ENCODE peak calls at places on chromosomes 7 and 10, in eight cellular contexts. One of them, this sample, is unnamed.

GRCh38 chr10:52769966-52770365 is 2.6 kb downstream of the MBL2 start:
- DNase-seq in glutamatergic neuron: no peak
- DNase-seq in esophagus squamous epithelium: no peak
- DNase-seq in H1: no peak
- DNase-seq in neural crest cell: no peak
- DNase-seq in spleen: no peak
- DNase-seq in psoas muscle: no peak
- DNase-seq in Peyer's patch: no peak
- DNase-seq in this sample: no peak

GRCh38 chr7:131409129-131409766 is 81.6 kb downstream of the MKLN1 start:
- DNase-seq in Peyer's patch: no peak
- DNase-seq in esophagus squamous epithelium: no peak
- DNase-seq in glutamatergic neuron: no peak
- DNase-seq in H1: no peak
- DNase-seq in neural crest cell: no peak
- DNase-seq in spleen: no peak
- DNase-seq in psoas muscle: no peak
- DNase-seq in this sample: no peak

GRCh38 chr10:90125406-90125805 is 424.0 kb downstream of the KIF20B start:
- DNase-seq in Peyer's patch: no peak
- DNase-seq in spleen: no peak
- DNase-seq in esophagus squamous epithelium: no peak
- DNase-seq in H1: no peak
- DNase-seq in neural crest cell: no peak
- DNase-seq in psoas muscle: no peak
- DNase-seq in glutamatergic neuron: no peak
- DNase-seq in this sample: no peak

GRCh38 chr10:78769526-78769925 is 299.2 kb upstream of the ZMIZ1 start:
- DNase-seq in neural crest cell: no peak
- DNase-seq in psoas muscle: no peak
- DNase-seq in glutamatergic neuron: no peak
- DNase-seq in spleen: peak
- DNase-seq in H1: no peak
- DNase-seq in Peyer's patch: no peak
- DNase-seq in esophagus squamous epithelium: no peak
- DNase-seq in this sample: no peak

GRCh38 chr10:104279550-104280259 is 10.7 kb downstream of the GSTO2 start:
- DNase-seq in neural crest cell: no peak
- DNase-seq in H1: no peak
- DNase-seq in Peyer's patch: no peak
- DNase-seq in glutamatergic neuron: no peak
- DNase-seq in psoas muscle: no peak
- DNase-seq in esophagus squamous epithelium: no peak
- DNase-seq in spleen: no peak
- DNase-seq in this sample: no peak

GRCh38 chr7:115004121-115004520 is 82.2 kb downstream of the MDFIC start:
- DNase-seq in neural crest cell: no peak
- DNase-seq in psoas muscle: no peak
- DNase-seq in H1: no peak
- DNase-seq in glutamatergic neuron: no peak
- DNase-seq in spleen: no peak
- DNase-seq in esophagus squamous epithelium: no peak
- DNase-seq in Peyer's patch: no peak
- DNase-seq in this sample: no peak

GRCh38 chr10:72274730-72275350 is 1.1 kb downstream of the DDIT4 start:
- DNase-seq in Peyer's patch: peak
- DNase-seq in neural crest cell: peak
- DNase-seq in esophagus squamous epithelium: no peak
- DNase-seq in H1: no peak
- DNase-seq in psoas muscle: peak
- DNase-seq in glutamatergic neuron: peak
- DNase-seq in spleen: peak
- DNase-seq in this sample: no peak

GRCh38 chr7:80941206-80941758 is 22.4 kb upstream of the SEMA3C start:
- DNase-seq in H1: no peak
- DNase-seq in Peyer's patch: no peak
- DNase-seq in esophagus squamous epithelium: no peak
- DNase-seq in spleen: no peak
- DNase-seq in psoas muscle: no peak
- DNase-seq in glutamatergic neuron: no peak
- DNase-seq in neural crest cell: no peak
- DNase-seq in this sample: no peak

GRCh38 chr10:71371750-71372166 is 25.0 kb upstream of the CDH23 start:
- DNase-seq in Peyer's patch: no peak
- DNase-seq in esophagus squamous epithelium: no peak
- DNase-seq in psoas muscle: no peak
- DNase-seq in glutamatergic neuron: no peak
- DNase-seq in neural crest cell: no peak
- DNase-seq in H1: no peak
- DNase-seq in spleen: no peak
- DNase-seq in this sample: no peak

GRCh38 chr10:110006358-110007170 is 1.2 kb upstream of the ADD3 start:
- DNase-seq in H1: no peak
- DNase-seq in esophagus squamous epithelium: no peak
- DNase-seq in spleen: no peak
- DNase-seq in glutamatergic neuron: no peak
- DNase-seq in psoas muscle: peak
- DNase-seq in neural crest cell: no peak
- DNase-seq in Peyer's patch: peak
- DNase-seq in this sample: no peak

GRCh38 chr10:110680473-110681020 is 36.4 kb downstream of the RBM20 start:
- DNase-seq in spleen: no peak
- DNase-seq in glutamatergic neuron: peak
- DNase-seq in psoas muscle: peak
- DNase-seq in H1: no peak
- DNase-seq in neural crest cell: no peak
- DNase-seq in esophagus squamous epithelium: no peak
- DNase-seq in Peyer's patch: no peak
- DNase-seq in this sample: no peak

GRCh38 chr10:47454294-47455058 is 29.4 kb downstream of the ANXA8 start:
- DNase-seq in esophagus squamous epithelium: no peak
- DNase-seq in H1: no peak
- DNase-seq in psoas muscle: no peak
- DNase-seq in glutamatergic neuron: no peak
- DNase-seq in Peyer's patch: peak
- DNase-seq in spleen: no peak
- DNase-seq in neural crest cell: no peak
- DNase-seq in this sample: no peak

GRCh38 chr7:142790565-142790964 is 19.8 kb downstream of the PRSS2 start:
- DNase-seq in spleen: no peak
- DNase-seq in neural crest cell: no peak
- DNase-seq in psoas muscle: no peak
- DNase-seq in esophagus squamous epithelium: no peak
- DNase-seq in glutamatergic neuron: no peak
- DNase-seq in Peyer's patch: no peak
- DNase-seq in H1: no peak
- DNase-seq in this sample: no peak

GRCh38 chr7:158327571-158328180 is 259.9 kb downstream of the PTPRN2 start:
- DNase-seq in Peyer's patch: no peak
- DNase-seq in spleen: peak
- DNase-seq in psoas muscle: no peak
- DNase-seq in H1: no peak
- DNase-seq in glutamatergic neuron: no peak
- DNase-seq in esophagus squamous epithelium: no peak
- DNase-seq in neural crest cell: no peak
- DNase-seq in this sample: no peak

GRCh38 chr10:84310470-84310869 is 17.9 kb upstream of the CCSER2 start:
- DNase-seq in spleen: no peak
- DNase-seq in neural crest cell: no peak
- DNase-seq in psoas muscle: no peak
- DNase-seq in Peyer's patch: no peak
- DNase-seq in H1: no peak
- DNase-seq in glutamatergic neuron: no peak
- DNase-seq in esophagus squamous epithelium: no peak
- DNase-seq in this sample: no peak

GRCh38 chr7:10756981-10757380 is 216.7 kb upstream of the PHF14 start:
- DNase-seq in spleen: no peak
- DNase-seq in H1: no peak
- DNase-seq in psoas muscle: no peak
- DNase-seq in glutamatergic neuron: no peak
- DNase-seq in esophagus squamous epithelium: no peak
- DNase-seq in neural crest cell: no peak
- DNase-seq in Peyer's patch: no peak
- DNase-seq in this sample: no peak

GRCh38 chr7:103432713-103433112 is 13.3 kb downstream of the SLC26A5 start:
- DNase-seq in Peyer's patch: no peak
- DNase-seq in esophagus squamous epithelium: no peak
- DNase-seq in glutamatergic neuron: no peak
- DNase-seq in spleen: no peak
- DNase-seq in H1: no peak
- DNase-seq in neural crest cell: no peak
- DNase-seq in psoas muscle: no peak
- DNase-seq in this sample: no peak

GRCh38 chr7:110058401-110058800 is 1032.5 kb upstream of the LRRN3 start:
- DNase-seq in neural crest cell: no peak
- DNase-seq in spleen: no peak
- DNase-seq in Peyer's patch: no peak
- DNase-seq in esophagus squamous epithelium: no peak
- DNase-seq in H1: no peak
- DNase-seq in psoas muscle: no peak
- DNase-seq in glutamatergic neuron: no peak
- DNase-seq in this sample: no peak

GRCh38 chr7:39428221-39428620 is 138.0 kb upstream of the YAE1 start:
- DNase-seq in H1: no peak
- DNase-seq in psoas muscle: no peak
- DNase-seq in Peyer's patch: no peak
- DNase-seq in neural crest cell: no peak
- DNase-seq in esophagus squamous epithelium: no peak
- DNase-seq in glutamatergic neuron: no peak
- DNase-seq in spleen: no peak
- DNase-seq in this sample: no peak

GRCh38 chr10:130737622-130738021 is 573.9 kb downstream of the TCERG1L start:
- DNase-seq in Peyer's patch: no peak
- DNase-seq in esophagus squamous epithelium: no peak
- DNase-seq in spleen: no peak
- DNase-seq in glutamatergic neuron: no peak
- DNase-seq in psoas muscle: no peak
- DNase-seq in neural crest cell: peak
- DNase-seq in H1: no peak
- DNase-seq in this sample: peak

GRCh38 chr7:4973728-4974198 is 14.8 kb upstream of the MMD2 start:
- DNase-seq in glutamatergic neuron: peak
- DNase-seq in psoas muscle: peak
- DNase-seq in spleen: peak
- DNase-seq in Peyer's patch: peak
- DNase-seq in H1: peak
- DNase-seq in esophagus squamous epithelium: peak
- DNase-seq in neural crest cell: peak
- DNase-seq in this sample: peak
- TF ChIP-seq CTCF in glutamatergic neuron: peak
- TF ChIP-seq CTCF in psoas muscle: peak
- TF ChIP-seq CTCF in spleen: peak
- TF ChIP-seq CTCF in Peyer's patch: peak
- TF ChIP-seq CTCF in H1: peak
- TF ChIP-seq CTCF in esophagus squamous epithelium: peak
- TF ChIP-seq CTCF in neural crest cell: peak
- TF ChIP-seq CTCF in this sample: peak

DNA sequence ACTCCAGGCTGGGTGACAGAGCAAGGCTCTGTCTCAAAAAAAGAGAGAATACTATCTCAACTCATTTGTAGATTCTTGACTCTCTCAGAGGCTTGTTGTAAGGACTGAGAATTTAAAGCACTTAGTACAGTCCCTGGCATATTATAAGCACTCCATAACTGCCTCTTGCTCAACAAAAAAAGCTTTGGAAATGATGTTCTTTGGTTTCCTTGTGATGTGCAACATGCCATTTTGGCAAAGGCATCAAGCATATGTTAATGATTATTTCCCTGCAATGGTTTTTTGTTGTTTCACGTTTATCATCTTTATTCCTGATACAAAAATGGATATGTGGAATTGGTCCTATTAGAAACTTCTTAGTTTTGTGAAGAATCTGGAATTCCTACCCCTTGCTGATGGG is 15.7 kb downstream of the NOLC1 start:
- DNase-seq in spleen: no peak
- DNase-seq in esophagus squamous epithelium: no peak
- DNase-seq in glutamatergic neuron: no peak
- DNase-seq in Peyer's patch: no peak
- DNase-seq in psoas muscle: no peak
- DNase-seq in H1: no peak
- DNase-seq in neural crest cell: no peak
- DNase-seq in this sample: no peak
- TF ChIP-seq CTCF in spleen: no peak
- TF ChIP-seq CTCF in esophagus squamous epithelium: no peak
- TF ChIP-seq CTCF in glutamatergic neuron: no peak
- TF ChIP-seq CTCF in Peyer's patch: no peak
- TF ChIP-seq CTCF in psoas muscle: no peak
- TF ChIP-seq CTCF in H1: no peak
- TF ChIP-seq CTCF in neural crest cell: no peak
- TF ChIP-seq CTCF in this sample: no peak

DNA sequence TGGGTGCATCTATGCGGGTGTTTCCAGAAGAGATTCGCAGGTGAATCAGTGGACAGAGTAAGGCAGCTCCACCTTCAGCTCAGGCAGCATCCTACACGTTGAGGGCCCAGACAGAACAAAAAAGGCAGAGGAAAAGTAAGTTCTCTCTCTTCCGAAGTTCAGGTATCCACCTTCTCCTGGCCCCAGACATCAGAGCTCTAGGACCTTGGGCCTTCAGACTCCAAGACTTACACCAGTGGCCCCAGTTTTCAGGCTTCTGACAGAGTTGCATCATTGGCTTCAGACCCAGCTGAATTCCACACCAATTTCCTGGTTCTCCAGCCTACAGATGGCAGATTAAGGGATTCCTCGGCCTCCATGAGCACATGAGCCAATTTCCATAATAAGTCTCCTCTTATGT is 102.2 kb upstream of the GPR26 start:
- DNase-seq in Peyer's patch: no peak
- DNase-seq in glutamatergic neuron: no peak
- DNase-seq in esophagus squamous epithelium: no peak
- DNase-seq in H1: no peak
- DNase-seq in spleen: no peak
- DNase-seq in neural crest cell: no peak
- DNase-seq in psoas muscle: no peak
- DNase-seq in this sample: peak
- TF ChIP-seq CTCF in Peyer's patch: no peak
- TF ChIP-seq CTCF in glutamatergic neuron: no peak
- TF ChIP-seq CTCF in esophagus squamous epithelium: no peak
- TF ChIP-seq CTCF in H1: no peak
- TF ChIP-seq CTCF in spleen: no peak
- TF ChIP-seq CTCF in neural crest cell: no peak
- TF ChIP-seq CTCF in psoas muscle: no peak
- TF ChIP-seq CTCF in this sample: no peak

GRCh38 chr10:94890264-94891022 is 48.0 kb upstream of the CYP2C9 start:
- DNase-seq in H1: no peak
- DNase-seq in glutamatergic neuron: no peak
- DNase-seq in psoas muscle: no peak
- DNase-seq in esophagus squamous epithelium: no peak
- DNase-seq in spleen: no peak
- DNase-seq in neural crest cell: no peak
- DNase-seq in Peyer's patch: no peak
- DNase-seq in this sample: no peak
- TF ChIP-seq CTCF in H1: no peak
- TF ChIP-seq CTCF in glutamatergic neuron: no peak
- TF ChIP-seq CTCF in psoas muscle: no peak
- TF ChIP-seq CTCF in esophagus squamous epithelium: no peak
- TF ChIP-seq CTCF in spleen: no peak
- TF ChIP-seq CTCF in neural crest cell: no peak
- TF ChIP-seq CTCF in Peyer's patch: no peak
- TF ChIP-seq CTCF in this sample: no peak